ENCODE peak calls at places on chromosomes 1 and 21, in nine cellular contexts. S is activated CD4-positive, alpha-beta T cell treated with anti-CD3 and anti-CD28 coated beads for 36 hours; U is effector memory CD8-positive, alpha-beta T cell; E is activated CD8-positive, alpha-beta T cell treated with anti-CD3 and anti-CD28 coated beads for 36 hours; C is mucosa of descending colon; M is GM23338; T is left cardiac atrium; G is PC-3; Y is left lung. W is an unnamed sample.

GRCh38 chr1:100440075-100440809 is 87.9 kb downstream of the CDC14A start:
- ATAC-seq in C (peak; percentile 96), S (peak; percentile 71), Y (peak; percentile 66), T (peak; percentile 72), G (no peak), M (peak; percentile 64), U (peak; percentile 96), E (peak; percentile 77), W (peak; percentile 83)

GRCh38 chr1:232318143-232318542 is 311.8 kb downstream of the SIPA1L2 start:
- ATAC-seq in C (no peak), M (no peak), Y (no peak), T (no peak), S (no peak), U (no peak), G (no peak), E (no peak), W (no peak)

GRCh38 chr1:207830788-207831187 is 78.9 kb downstream of the CD46 start:
- ATAC-seq in M (no peak), G (no peak), U (no peak), S (no peak), C (no peak), T (peak; percentile 45), E (no peak), Y (no peak), W (no peak)

GRCh38 chr1:60753508-60753907 is 328.9 kb upstream of the NFIA start:
- ATAC-seq in T (no peak), S (no peak), G (no peak), Y (no peak), C (no peak), M (no peak), U (no peak), E (no peak), W (no peak)

GRCh38 chr1:25486602-25487001 is 55.9 kb downstream of the MACO1 start:
- ATAC-seq in C (no peak), E (no peak), U (no peak), G (peak; percentile 43), Y (peak; percentile 22), T (no peak), M (peak; percentile 91), S (no peak), W (no peak)

GRCh38 chr1:214332950-214333798 is 52.2 kb downstream of the SMYD2 start:
- ATAC-seq in T (peak; percentile 61), G (peak; percentile 41), M (peak; percentile 49), E (no peak), U (no peak), Y (peak; percentile 53), S (peak; percentile 21), C (peak; percentile 39), W (no peak)

GRCh38 chr21:31497939-31498338 is 153.9 kb upstream of the TIAM1 start:
- ATAC-seq in Y (no peak), T (no peak), E (no peak), S (no peak), C (no peak), G (no peak), U (no peak), M (no peak), W (no peak)

GRCh38 chr1:16967095-16967567 is 13.3 kb downstream of the MFAP2 start:
- ATAC-seq in C (no peak), T (peak; percentile 75), S (no peak), M (no peak), E (no peak), G (no peak), Y (peak; percentile 27), U (no peak), W (no peak)

GRCh38 chr1:119516680-119517079 is 9.7 kb downstream of the HSD3B1 start:
- ATAC-seq in S (no peak), U (no peak), E (no peak), C (peak; percentile 47), M (peak; percentile 92), G (no peak), Y (no peak), T (no peak), W (no peak)

GRCh38 chr1:173489149-173489600 is 12.0 kb downstream of the PRDX6 start:
- ATAC-seq in G (peak; percentile 54), E (no peak), S (no peak), M (peak; percentile 84), Y (no peak), C (peak; percentile 19), U (no peak), T (no peak), W (no peak)

GRCh38 chr1:215761446-215761845 is 194.3 kb downstream of the KCTD3 start:
- ATAC-seq in Y (no peak), U (no peak), T (no peak), C (no peak), M (no peak), G (peak; percentile 81), S (no peak), E (no peak), W (no peak)

GRCh38 chr1:7827134-7827955 is 25.5 kb downstream of the UTS2 start:
- ATAC-seq in M (no peak), Y (peak; percentile 43), S (peak; percentile 36), E (no peak), U (peak; percentile 87), T (no peak), G (no peak), C (peak; percentile 50), W (peak; percentile 76)

GRCh38 chr1:154595621-154596020 is 12.4 kb downstream of the ADAR start:
- ATAC-seq in U (no peak), Y (peak; percentile 42), C (no peak), E (no peak), M (no peak), S (peak; percentile 71), T (no peak), G (peak; percentile 99), W (peak; percentile 70)

GRCh38 chr21:32520885-32521735 is 64.2 kb downstream of the TCP10L start:
- ATAC-seq in E (no peak), M (no peak), S (no peak), C (peak; percentile 76), Y (peak; percentile 54), T (peak; percentile 64), U (no peak), G (no peak), W (no peak)

GRCh38 chr1:43437031-43437973 is 16.4 kb downstream of the HYI start:
- ATAC-seq in E (no peak), U (no peak), S (no peak), G (no peak), Y (no peak), M (peak; percentile 17), C (no peak), T (no peak), W (no peak)

GRCh38 chr1:89557954-89558353 is 33.3 kb downstream of the LRRC8B start:
- ATAC-seq in C (no peak), Y (no peak), U (no peak), E (peak; percentile 55), T (no peak), M (no peak), G (peak; percentile 67), S (peak; percentile 83), W (peak; percentile 81)

GRCh38 chr1:92473781-92474495 is 12.8 kb downstream of the GFI1 start:
- ATAC-seq in T (no peak), S (peak; percentile 68), C (no peak), E (peak; percentile 28), G (no peak), U (peak; percentile 10), Y (no peak), M (no peak), W (peak; percentile 81)

GRCh38 chr1:8182034-8182761 is 135.7 kb upstream of the SLC45A1 start:
- ATAC-seq in G (peak; percentile 90), S (peak; percentile 92), U (peak; percentile 91), C (peak; percentile 94), E (peak; percentile 45), M (no peak), Y (peak; percentile 87), T (peak; percentile 63), W (peak; percentile 79)

GRCh38 chr1:43924516-43924915 is 9.1 kb upstream of the ARTN start:
- ATAC-seq in U (no peak), M (no peak), C (no peak), S (no peak), T (no peak), G (no peak), Y (no peak), E (no peak), W (no peak)

GRCh38 chr1:15347182-15347581 is 62.5 kb upstream of the EFHD2 start:
- ATAC-seq in E (peak; percentile 64), T (no peak), Y (no peak), U (peak; percentile 73), S (no peak), M (no peak), G (no peak), C (no peak), W (no peak)

GRCh38 chr1:161364332-161364731 is 3.3 kb downstream of the CFAP126 start:
- ATAC-seq in T (no peak), U (no peak), G (no peak), E (no peak), C (no peak), Y (no peak), M (no peak), S (no peak), W (no peak)

GRCh38 chr1:46362158-46362557 is 21.6 kb downstream of the NSUN4 start:
- ATAC-seq in C (no peak), T (no peak), G (no peak), Y (no peak), E (no peak), U (no peak), M (no peak), S (no peak), W (no peak)

GRCh38 chr1:10651377-10651776 is 145.1 kb downstream of the CASZ1 start:
- ATAC-seq in M (peak; percentile 41), U (no peak), C (no peak), E (no peak), Y (peak; percentile 65), T (no peak), S (no peak), G (no peak), W (no peak)

GRCh38 chr1:56570924-56571372 is 8.4 kb downstream of the PLPP3 start:
- ATAC-seq in G (no peak), E (no peak), Y (peak; percentile 53), S (no peak), C (no peak), M (no peak), T (peak; percentile 27), U (no peak), W (no peak)

GRCh38 chr1:151839457-151840409 is at the start of gene C2CD4D:
- ATAC-seq in C (peak; percentile 84), U (peak; percentile 67), T (peak; percentile 48), G (peak; percentile 81), S (peak; percentile 76), E (peak; percentile 69), Y (peak; percentile 63), M (peak; percentile 74), W (peak; percentile 77)

GRCh38 chr1:84450916-84451315 is 28.1 kb upstream of the RPF1 start:
- ATAC-seq in E (no peak), G (peak; percentile 15), C (no peak), S (peak; percentile 73), Y (no peak), U (no peak), M (no peak), T (no peak), W (no peak)

GRCh38 chr21:28899220-28899619 is 93.5 kb downstream of the LTN1 start:
- ATAC-seq in S (no peak), M (no peak), U (no peak), Y (no peak), C (no peak), T (no peak), E (no peak), G (no peak), W (no peak)

GRCh38 chr1:174040387-174040786 is 18.2 kb upstream of the RC3H1 start:
- ATAC-seq in Y (no peak), E (no peak), M (no peak), S (peak; percentile 57), G (peak; percentile 96), C (peak; percentile 60), T (no peak), U (no peak), W (no peak)

GRCh38 chr1:17335821-17336718 is 28.1 kb downstream of the PADI4 start:
- ATAC-seq in G (peak; percentile 94), M (peak; percentile 98), Y (peak; percentile 76), T (no peak), S (peak; percentile 55), C (peak; percentile 80), E (peak; percentile 64), U (no peak), W (no peak)

GRCh38 chr1:236471653-236472052 is 52.1 kb upstream of the LGALS8 start:
- ATAC-seq in G (no peak), C (no peak), Y (no peak), E (no peak), U (no peak), M (peak; percentile 64), S (no peak), T (no peak), W (no peak)

GRCh38 chr1:115164940-115165718 is 75.8 kb upstream of the TSPAN2 start:
- ATAC-seq in T (no peak), U (no peak), E (peak; percentile 37), C (no peak), M (no peak), S (peak; percentile 64), Y (no peak), G (no peak), W (peak; percentile 43)